ENCODE peak calls at places on chromosomes 5 and 9, in six cellular contexts. D is SK-N-SH, A is HCT116, L is right lobe of liver, X is transverse colon, W is left ventricle myocardium inferior. U is an unnamed sample.

GRCh38 chr9:35675732-35676392 is 2.1 kb downstream of the CA9 start:
- DNase-seq in D (peak; percentile 96), A (no peak), L (peak; percentile 56), X (peak; percentile 54), W (no peak), U (peak; percentile 50)

GRCh38 chr5:44638286-44638869 is 170.4 kb upstream of the MRPS30 start:
- DNase-seq in D (no peak), A (peak; percentile 6), L (no peak), X (no peak), W (no peak), U (no peak)

GRCh38 chr5:158234323-158235158 is 375.6 kb upstream of the CLINT1 start:
- DNase-seq in D (no peak), A (no peak), L (no peak), X (no peak), W (no peak), U (peak; percentile 15)

GRCh38 chr9:88388203-88388885 is at the start of gene SPIN1:
- DNase-seq in D (peak; percentile 98), A (peak; percentile 35), L (peak; percentile 89), X (peak; percentile 87), W (peak; percentile 80), U (peak; percentile 89)

GRCh38 chr9:93567271-93567959 is 9.0 kb upstream of the PHF2 start:
- DNase-seq in D (no peak), A (no peak), L (no peak), X (no peak), W (no peak), U (no peak)

GRCh38 chr5:32144637-32145207 is 29.4 kb downstream of the GOLPH3 start:
- DNase-seq in D (peak; percentile 21), A (no peak), L (peak; percentile 37), X (no peak), W (peak; percentile 46), U (no peak)

GRCh38 chr5:133850811-133851210 is 117.6 kb downstream of the C5orf15 start:
- DNase-seq in D (no peak), A (no peak), L (no peak), X (no peak), W (no peak), U (no peak)

GRCh38 chr5:107668933-107669542 is 1.7 kb downstream of the EFNA5 start:
- DNase-seq in D (peak; percentile 24), A (no peak), L (peak; percentile 23), X (peak; percentile 10), W (no peak), U (peak; percentile 29)

GRCh38 chr5:55188656-55189380 is 15.8 kb upstream of the CDC20B start:
- DNase-seq in D (no peak), A (no peak), L (no peak), X (no peak), W (no peak), U (no peak)

GRCh38 chr9:101268426-101268825 is 116.4 kb downstream of the BAAT start:
- DNase-seq in D (no peak), A (no peak), L (no peak), X (no peak), W (no peak), U (no peak)

GRCh38 chr5:67262956-67263355 is 66.4 kb upstream of the CD180 start:
- DNase-seq in D (no peak), A (no peak), L (no peak), X (no peak), W (no peak), U (no peak)

GRCh38 chr5:120252839-120253238 is 211.3 kb upstream of the PRR16 start:
- DNase-seq in D (no peak), A (no peak), L (no peak), X (no peak), W (no peak), U (no peak)

GRCh38 chr9:110049699-110050450 is 158.1 kb downstream of the C9orf152 start:
- DNase-seq in D (peak; percentile 65), A (no peak), L (peak; percentile 36), X (peak; percentile 40), W (peak; percentile 44), U (peak; percentile 65)

GRCh38 chr9:18361621-18362020 is 112.3 kb upstream of the ADAMTSL1 start:
- DNase-seq in D (no peak), A (no peak), L (no peak), X (no peak), W (no peak), U (no peak)

GRCh38 chr5:118033686-118034338 is 954.5 kb downstream of the DTWD2 start:
- DNase-seq in D (no peak), A (no peak), L (no peak), X (no peak), W (no peak), U (no peak)

GRCh38 chr9:26271495-26272122 is 593.4 kb upstream of the TUSC1 start:
- DNase-seq in D (no peak), A (no peak), L (no peak), X (no peak), W (no peak), U (no peak)

GRCh38 chr5:65059681-65060598 is 291.2 kb downstream of the CWC27 start:
- DNase-seq in D (no peak), A (no peak), L (no peak), X (no peak), W (no peak), U (no peak)

GRCh38 chr9:89362647-89363310 is 44.5 kb downstream of the SECISBP2 start:
- DNase-seq in D (no peak), A (no peak), L (no peak), X (no peak), W (no peak), U (no peak)

GRCh38 chr9:114026335-114026734 is 51.8 kb downstream of the AMBP start:
- DNase-seq in D (no peak), A (no peak), L (no peak), X (no peak), W (no peak), U (no peak)

GRCh38 chr9:110975278-110975677 is 63.0 kb downstream of the LPAR1 start:
- DNase-seq in D (no peak), A (no peak), L (no peak), X (no peak), W (no peak), U (no peak)

GRCh38 chr9:109728696-109729300 is 51.2 kb upstream of the PALM2AKAP2 start:
- DNase-seq in D (no peak), A (no peak), L (no peak), X (no peak), W (no peak), U (peak; percentile 35)

GRCh38 chr5:64594601-64595518 is 89.0 kb downstream of the RGS7BP start:
- DNase-seq in D (no peak), A (no peak), L (no peak), X (no peak), W (no peak), U (no peak)

GRCh38 chr5:143258559-143259253 is 144.8 kb downstream of the NR3C1 start:
- DNase-seq in D (no peak), A (no peak), L (no peak), X (no peak), W (no peak), U (no peak)

GRCh38 chr5:24909210-24909609 is 264.4 kb upstream of the CDH10 start:
- DNase-seq in D (no peak), A (no peak), L (no peak), X (no peak), W (no peak), U (no peak)

GRCh38 chr5:170200876-170201275 is 31.9 kb upstream of the C5orf58 start:
- DNase-seq in D (no peak), A (no peak), L (no peak), X (no peak), W (no peak), U (no peak)

GRCh38 chr9:136201174-136201573 is 3.8 kb downstream of the LHX3 start:
- DNase-seq in D (no peak), A (no peak), L (no peak), X (no peak), W (no peak), U (no peak)

GRCh38 chr9:136199391-136200288 is 5.3 kb downstream of the LHX3 start:
- DNase-seq in D (no peak), A (no peak), L (no peak), X (no peak), W (no peak), U (no peak)

GRCh38 chr9:136198605-136199083 is 6.3 kb downstream of the LHX3 start:
- DNase-seq in D (peak; percentile 66), A (no peak), L (no peak), X (no peak), W (no peak), U (peak; percentile 34)

GRCh38 chr9:136201609-136202448 is 3.1 kb downstream of the LHX3 start:
- DNase-seq in D (peak; percentile 63), A (no peak), L (no peak), X (no peak), W (no peak), U (peak; percentile 60)

GRCh38 chr9:136200424-136200823 is 4.5 kb downstream of the LHX3 start:
- DNase-seq in D (no peak), A (no peak), L (no peak), X (no peak), W (no peak), U (no peak)
- H3K27me3 ChIP-seq in D (peaks cover 78% of the 10 kb centered on the region), A (no peaks in the 10 kb centered on the region), L (peaks cover 25% of the 10 kb centered on the region), X (peaks cover 100% of the 10 kb centered on the region), W (peaks cover 100% of the 10 kb centered on the region), U (peaks cover 57% of the 10 kb centered on the region)

DNA sequence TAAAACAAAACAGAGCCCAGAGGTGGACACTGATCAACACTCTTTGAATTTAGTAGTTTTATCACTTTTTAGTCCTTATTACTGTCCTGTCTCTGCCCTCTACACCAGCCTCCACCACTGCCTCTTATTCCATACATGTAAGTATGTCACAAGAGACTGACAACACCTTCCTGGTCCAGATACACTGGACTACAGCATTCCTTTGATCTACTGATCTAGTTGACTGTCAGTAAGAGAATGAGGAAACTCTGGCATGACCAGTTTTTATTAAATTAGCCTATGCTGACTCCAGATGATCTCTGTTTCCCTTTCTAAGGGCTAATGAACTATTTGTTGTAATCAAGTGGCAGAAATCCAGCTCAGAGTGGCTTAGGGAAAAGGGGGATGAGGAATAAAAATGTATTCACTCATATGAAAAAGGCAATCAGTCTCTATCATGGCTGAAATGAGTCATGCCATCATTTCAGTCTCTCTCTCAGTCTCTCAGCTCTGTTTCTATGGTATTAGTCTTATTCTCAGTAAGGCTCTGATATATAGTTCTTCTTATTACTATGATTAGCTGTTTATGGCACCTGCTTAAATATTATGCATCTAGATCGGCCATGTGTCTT is 5.5 kb downstream of the ARHGEF37 start:
- DNase-seq in D (peak; percentile 34), A (no peak), L (no peak), X (no peak), W (no peak), U (no peak)
- H3K4me1 ChIP-seq in D (peaks cover 3% of the 10 kb centered on the region), A (peaks cover 23% of the 10 kb centered on the region), L (peaks cover 44% of the 10 kb centered on the region), X (peaks cover 39% of the 10 kb centered on the region), W (peaks cover 44% of the 10 kb centered on the region), U (peaks cover 23% of the 10 kb centered on the region)

GRCh38 chr9:132590037-132590317 is 7.6 kb downstream of the BARHL1 start:
- DNase-seq in D (no peak), A (no peak), L (no peak), X (no peak), W (no peak), U (no peak)
- H3K4me3 ChIP-seq in D (no peak overlapping the region), A (no peak overlapping the region), L (no peak overlapping the region), X (no peak overlapping the region), W (no peak overlapping the region), U (no peak overlapping the region)

DNA sequence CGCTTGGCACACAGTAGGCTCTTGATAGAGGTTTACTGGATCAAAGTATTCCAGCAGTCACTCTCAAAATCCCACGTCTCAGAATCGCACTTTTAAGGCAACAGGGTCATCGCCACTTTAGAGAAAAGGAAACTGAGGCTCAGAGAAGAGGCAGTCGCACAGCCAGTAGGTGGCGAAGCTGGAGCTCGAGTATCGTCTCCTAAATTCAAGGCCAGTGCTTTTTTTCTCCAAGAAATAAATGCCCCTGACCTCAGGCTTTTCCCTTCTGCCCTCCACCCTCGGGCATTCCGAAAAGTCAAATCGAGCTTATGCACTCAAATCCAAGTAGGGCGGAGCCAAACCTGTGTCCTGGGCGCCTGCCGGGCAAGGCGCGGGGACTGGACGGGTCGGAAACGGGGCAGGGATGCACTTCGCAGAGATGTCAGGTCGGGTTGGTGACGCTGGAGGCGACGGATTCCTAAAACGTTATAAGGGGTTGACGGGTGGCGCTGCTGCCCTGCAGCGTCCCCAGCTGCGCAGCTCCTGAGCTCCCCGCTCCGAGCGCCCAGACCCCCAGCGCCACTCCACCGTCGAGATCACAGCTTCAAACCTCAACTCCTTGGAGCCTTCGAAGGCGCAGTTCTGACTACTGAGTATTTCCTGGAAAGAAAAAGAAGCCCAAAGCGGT is 4.7 kb upstream of the FOXB2 start:
- DNase-seq in D (no peak), A (no peak), L (no peak), X (no peak), W (no peak), U (no peak)
- H3K27me3 ChIP-seq in D (peaks cover 90% of the 10 kb centered on the region), A (no peaks in the 10 kb centered on the region), L (peaks cover 19% of the 10 kb centered on the region), X (peaks cover 100% of the 10 kb centered on the region), W (peaks cover 100% of the 10 kb centered on the region), U (peaks cover 94% of the 10 kb centered on the region)